ENCODE peak calls at places on chromosomes 16 and 17, in ten cellular contexts. Q, I, U, S, V, B, X, Z, G and D are unnamed samples.

GRCh38 chr16:67928561-67929364 is 2.9 kb downstream of the CTRL start:
- DNase-seq in Z (peak; percentile 54), Q (peak; percentile 83), B (peak; percentile 93), G (peak; percentile 66), S (peak; percentile 73), U (peak; percentile 49), V (peak; percentile 61), X (peak; percentile 88), I (peak; percentile 92), D (peak; percentile 24)

GRCh38 chr17:65243838-65244237 is 106.7 kb downstream of the RGS9 start:
- DNase-seq in Z (no peak), V (no peak), X (no peak), I (no peak), B (no peak), G (no peak), U (peak; percentile 56), S (peak; percentile 4), Q (no peak), D (peak; percentile 86)

GRCh38 chr17:50100921-50101345 is 5.8 kb downstream of the PDK2 start:
- DNase-seq in B (no peak), Z (peak; percentile 33), I (peak; percentile 55), Q (no peak), U (peak; percentile 17), S (peak; percentile 17), V (no peak), G (no peak), X (no peak), D (no peak)

GRCh38 chr17:17412331-17412730 is 64.5 kb upstream of the MED9 start:
- DNase-seq in B (no peak), Z (peak; percentile 69), V (no peak), U (peak; percentile 85), X (no peak), I (no peak), Q (no peak), S (no peak), G (peak; percentile 52), D (no peak)

GRCh38 chr16:29114476-29115012 is 129.7 kb downstream of the LAT start:
- DNase-seq in Z (no peak), U (no peak), V (no peak), I (no peak), B (no peak), G (no peak), Q (no peak), X (no peak), S (no peak), D (no peak)

GRCh38 chr17:63780507-63780906 is 6.5 kb downstream of the DDX42 start:
- DNase-seq in Z (peak; percentile 38), X (no peak), I (no peak), Q (no peak), B (no peak), U (no peak), G (peak; percentile 13), S (no peak), V (no peak), D (peak; percentile 31)

GRCh38 chr16:11977206-11978041 is 890 bp downstream of the SNX29 start:
- DNase-seq in Q (no peak), V (no peak), B (no peak), X (no peak), S (peak; percentile 45), G (peak; percentile 51), Z (peak; percentile 89), I (no peak), U (peak; percentile 88), D (peak; percentile 15)

GRCh38 chr16:1768767-1769401 is 2.5 kb downstream of the NME3 start:
- DNase-seq in V (no peak), S (no peak), U (no peak), Z (no peak), Q (no peak), G (no peak), X (no peak), I (no peak), B (no peak), D (no peak)

GRCh38 chr17:75785770-75786538 is 1.3 kb downstream of the UNK start:
- DNase-seq in S (peak; percentile 67), U (peak; percentile 54), V (no peak), X (no peak), Q (no peak), G (no peak), I (no peak), Z (peak; percentile 64), B (no peak), D (no peak)

GRCh38 chr17:66976781-66977201 is 12.3 kb downstream of the CACNG4 start:
- DNase-seq in B (no peak), V (no peak), S (no peak), Q (peak; percentile 42), X (no peak), Z (no peak), G (no peak), U (no peak), I (no peak), D (no peak)

GRCh38 chr17:64420143-64420670 is 28.7 kb upstream of the MILR1 start:
- DNase-seq in B (peak; percentile 49), G (peak; percentile 85), S (peak; percentile 94), V (no peak), X (peak; percentile 61), I (no peak), Z (peak; percentile 85), U (peak; percentile 79), Q (no peak), D (peak; percentile 81)

GRCh38 chr17:39002991-39003715 is 36.0 kb upstream of the FBXO47 start:
- DNase-seq in S (peak; percentile 20), V (peak; percentile 16), X (no peak), Z (peak; percentile 98), U (peak; percentile 86), Q (peak; percentile 83), I (no peak), G (no peak), B (no peak), D (no peak)

GRCh38 chr16:31064882-31065461 is 9.1 kb downstream of the ZNF668 start:
- DNase-seq in V (no peak), G (peak; percentile 74), S (no peak), Z (peak; percentile 94), X (no peak), B (no peak), I (no peak), U (peak; percentile 97), Q (peak; percentile 73), D (no peak)

GRCh38 chr16:12119562-12119961 is 143.0 kb downstream of the SNX29 start:
- DNase-seq in X (no peak), Z (peak; percentile 32), B (no peak), U (peak; percentile 26), V (no peak), S (no peak), Q (peak; percentile 43), G (no peak), I (no peak), D (no peak)

GRCh38 chr16:4016648-4017047 is 99.6 kb downstream of the ADCY9 start:
- DNase-seq in I (no peak), B (no peak), U (peak; percentile 77), G (no peak), S (no peak), V (no peak), Q (no peak), Z (peak; percentile 81), X (no peak), D (no peak)

GRCh38 chr16:50213939-50214519 is 52.3 kb upstream of the ADCY7 start:
- DNase-seq in S (peak; percentile 75), V (no peak), Q (no peak), B (no peak), X (peak; percentile 45), Z (peak; percentile 68), U (peak; percentile 50), I (no peak), G (peak; percentile 56), D (peak; percentile 36)

GRCh38 chr17:10286324-10286723 is 86.5 kb downstream of the MYH13 start:
- DNase-seq in X (no peak), B (no peak), V (no peak), S (no peak), U (no peak), I (no peak), Q (no peak), G (no peak), Z (no peak), D (no peak)

GRCh38 chr17:77475012-77475976 is 334.5 kb downstream of the SEC14L1 start:
- DNase-seq in U (peak; percentile 89), S (no peak), B (no peak), Z (peak; percentile 93), G (no peak), X (no peak), I (peak; percentile 45), Q (peak; percentile 30), V (peak; percentile 58), D (no peak)

GRCh38 chr17:81329279-81329926 is 34.3 kb upstream of the SLC38A10 start:
- DNase-seq in G (peak; percentile 93), U (peak; percentile 82), V (no peak), B (peak; percentile 91), X (no peak), S (no peak), Z (peak; percentile 94), Q (peak; percentile 88), I (peak; percentile 84), D (peak; percentile 91)

GRCh38 chr16:29653436-29653835 is 9.6 kb upstream of the SPN start:
- DNase-seq in B (no peak), Z (no peak), Q (no peak), I (no peak), V (no peak), G (no peak), U (no peak), S (peak; percentile 33), X (no peak), D (no peak)

GRCh38 chr17:64109400-64109799 is 20.5 kb downstream of the ERN1 start:
- DNase-seq in G (no peak), Z (no peak), S (no peak), B (no peak), Q (no peak), X (no peak), V (no peak), U (no peak), I (no peak), D (no peak)

GRCh38 chr16:51374346-51374745 is 223.3 kb upstream of the SALL1 start:
- DNase-seq in G (peak; percentile 20), S (no peak), Q (no peak), B (no peak), X (no peak), Z (peak; percentile 67), I (no peak), U (peak; percentile 93), V (no peak), D (no peak)

GRCh38 chr16:58506241-58507194 is 6.6 kb downstream of the NDRG4 start:
- DNase-seq in V (no peak), S (no peak), X (no peak), I (no peak), Z (no peak), Q (no peak), U (no peak), B (no peak), G (no peak), D (no peak)

GRCh38 chr16:58636474-58636873 is 6.8 kb upstream of the CNOT1 start:
- DNase-seq in S (no peak), X (no peak), Q (no peak), U (no peak), Z (no peak), B (no peak), G (no peak), I (no peak), V (no peak), D (no peak)

GRCh38 chr16:82801361-82801760 is 174.6 kb downstream of the CDH13 start:
- DNase-seq in V (no peak), G (no peak), I (no peak), B (no peak), Q (no peak), X (no peak), S (no peak), Z (peak; percentile 11), U (peak; percentile 16), D (no peak)

GRCh38 chr17:74356640-74357465 is 4.8 kb downstream of the BTBD17 start:
- DNase-seq in X (no peak), B (no peak), U (no peak), Q (no peak), S (no peak), G (peak; percentile 24), Z (no peak), V (peak; percentile 7), I (peak; percentile 72), D (no peak)

GRCh38 chr16:55754056-55754455 is 78.8 kb downstream of the CES1 start:
- DNase-seq in Q (no peak), I (no peak), Z (no peak), B (no peak), S (peak; percentile 38), G (no peak), U (no peak), X (no peak), V (no peak), D (no peak)

GRCh38 chr17:6548578-6549330 is 7.6 kb downstream of the PITPNM3 start:
- DNase-seq in S (no peak), X (no peak), B (no peak), I (peak; percentile 17), V (no peak), Z (no peak), Q (peak; percentile 36), U (no peak), G (no peak), D (no peak)